ENCODE peak calls at places on chromosomes 2 and 18, in five cellular contexts. J is dorsolateral prefrontal cortex, Z is epithelial cell of esophagus, S is GM20000, T is heart left ventricle. Q is an unnamed sample.

GRCh38 chr2:221981918-221982317 is 316.9 kb downstream of the PAX3 start:
- DNase-seq in T (no peak), J (no peak), S (no peak), Z (no peak), Q (no peak)

GRCh38 chr2:233513953-233514655 is 52.5 kb downstream of the USP40 start:
- DNase-seq in J (no peak), Z (no peak), S (no peak), T (no peak), Q (no peak)

GRCh38 chr2:164785447-164785846 is 56.2 kb downstream of the COBLL1 start:
- DNase-seq in J (no peak), Z (no peak), T (no peak), S (no peak), Q (no peak)

GRCh38 chr2:35714883-35715282 is 640.7 kb upstream of the CRIM1 start:
- DNase-seq in S (no peak), J (no peak), T (no peak), Z (no peak), Q (no peak)

GRCh38 chr2:142180820-142181533 is 50.2 kb upstream of the LRP1B start:
- DNase-seq in Z (peak), S (no peak), J (no peak), T (no peak), Q (peak)

GRCh38 chr2:26612034-26612433 is 29.1 kb downstream of the CIB4 start:
- DNase-seq in T (no peak), S (no peak), Z (no peak), J (no peak), Q (no peak)

GRCh38 chr2:176464886-176465564 is 195.8 kb downstream of the MTX2 start:
- DNase-seq in J (no peak), T (no peak), S (no peak), Z (no peak), Q (peak)

GRCh38 chr2:241011751-241012510 is 13.5 kb downstream of the SNED1 start:
- DNase-seq in Z (no peak), J (peak), S (no peak), T (no peak), Q (peak)

GRCh38 chr2:120741514-120742448 is 6.1 kb downstream of the GLI2 start:
- DNase-seq in S (no peak), T (no peak), Z (no peak), J (no peak), Q (peak)

GRCh38 chr18:1585881-1586488 is 681.3 kb downstream of the ADCYAP1 start:
- DNase-seq in J (no peak), T (no peak), S (peak), Z (peak), Q (no peak)

GRCh38 chr2:170428868-170429267 is 250.9 kb downstream of the MYO3B start:
- DNase-seq in J (no peak), S (no peak), Z (no peak), T (no peak), Q (no peak)

GRCh38 chr2:192194065-192194865 is 468 bp downstream of the TMEFF2 start:
- DNase-seq in J (peak), T (peak), Z (peak), S (peak), Q (peak)

GRCh38 chr2:61911510-61911909 is 6.0 kb downstream of the COMMD1 start:
- DNase-seq in Z (peak), S (no peak), J (no peak), T (no peak), Q (no peak)

GRCh38 chr18:57561728-57562423 is 24.6 kb downstream of the FECH start:
- DNase-seq in J (no peak), S (peak), T (no peak), Z (peak), Q (peak)

GRCh38 chr18:52339891-52340371 is at the start of gene DCC:
- DNase-seq in S (no peak), J (peak), Z (peak), T (peak), Q (peak)

GRCh38 chr2:85325466-85325811 is 2.4 kb downstream of the TGOLN2 start:
- DNase-seq in S (no peak), T (no peak), Z (no peak), J (no peak), Q (no peak)

GRCh38 chr2:85326946-85327756 is 638 bp downstream of the TGOLN2 start:
- DNase-seq in T (peak), J (peak), S (peak), Z (peak), Q (peak)

GRCh38 chr2:85326406-85326945 is 1.3 kb downstream of the TGOLN2 start:
- DNase-seq in T (peak), J (no peak), S (peak), Z (peak), Q (no peak)

GRCh38 chr2:85329181-85329651 is 1.4 kb upstream of the TGOLN2 start:
- DNase-seq in J (no peak), Z (no peak), S (no peak), T (no peak), Q (no peak)

GRCh38 chr2:85327757-85328617 is at the start of gene TGOLN2:
- DNase-seq in Z (peak), T (peak), S (peak), J (peak), Q (peak)
- TF ChIP-seq CTCF in Z (no peak), T (no peak), S (no peak), J (peak), Q (no peak)

GRCh38 chr2:146701183-146701582 is 1143.6 kb upstream of the ACVR2A start:
- DNase-seq in T (no peak), Z (peak), J (no peak), S (no peak), Q (no peak)
- TF ChIP-seq CTCF in T (no peak), Z (no peak), J (no peak), S (no peak), Q (no peak)

DNA sequence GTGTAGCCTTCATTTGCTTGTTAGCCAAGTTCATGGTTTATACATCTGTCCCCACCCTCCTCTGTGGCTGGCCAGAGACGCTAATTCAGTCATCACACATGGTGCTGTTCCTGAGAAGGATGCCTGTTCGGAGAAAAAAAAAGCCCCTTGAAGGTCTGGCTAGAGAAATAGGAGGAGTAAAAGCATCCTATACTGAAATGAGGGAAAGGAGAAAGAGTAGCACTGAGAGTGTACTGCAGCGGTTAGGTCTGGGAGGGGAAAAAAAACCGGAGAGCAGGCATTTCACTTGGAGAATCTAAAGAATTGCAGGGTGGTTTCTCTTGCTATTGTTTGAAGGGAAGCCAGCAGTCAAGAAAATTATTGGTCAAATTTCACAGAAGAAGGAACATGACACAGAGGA is 180.6 kb upstream of the EPAS1 start:
- DNase-seq in S (no peak), T (no peak), J (no peak), Z (no peak), Q (no peak)
- TF ChIP-seq CTCF in S (no peak), T (no peak), J (no peak), Z (no peak), Q (no peak)

GRCh38 chr2:234670804-234671203 is 173.9 kb upstream of the ARL4C start:
- DNase-seq in Z (no peak), J (no peak), T (no peak), S (no peak), Q (peak)

GRCh38 chr2:234671231-234671630 is 174.3 kb upstream of the ARL4C start:
- DNase-seq in Z (no peak), T (no peak), J (no peak), S (no peak), Q (no peak)

GRCh38 chr2:234669001-234669400 is 172.1 kb upstream of the ARL4C start:
- DNase-seq in S (no peak), T (no peak), J (no peak), Z (no peak), Q (no peak)

GRCh38 chr2:234670052-234670451 is 173.2 kb upstream of the ARL4C start:
- DNase-seq in Z (peak), T (no peak), S (no peak), J (no peak), Q (no peak)

DNA sequence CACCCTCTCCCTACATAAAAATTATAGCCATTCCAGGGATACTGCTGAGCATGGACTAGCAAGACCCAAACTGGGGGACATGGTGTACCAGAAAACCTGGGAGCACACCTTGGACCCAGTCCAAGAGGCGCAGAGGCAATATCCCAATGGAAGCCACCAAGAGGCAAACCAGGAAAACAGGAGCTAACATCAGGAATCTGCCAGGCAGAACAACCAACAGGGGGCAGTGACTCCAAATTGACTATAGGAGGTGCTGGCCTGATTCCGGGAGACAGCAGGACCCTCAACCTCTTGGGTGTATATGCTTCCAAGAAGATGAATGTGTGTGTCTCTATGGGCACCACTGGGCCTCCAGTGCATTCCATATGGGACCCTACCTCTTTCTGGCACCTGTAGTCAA is 172.7 kb upstream of the ARL4C start:
- DNase-seq in Z (no peak), J (no peak), T (no peak), S (no peak), Q (no peak)
- TF ChIP-seq CTCF in Z (no peak), J (no peak), T (no peak), S (no peak), Q (peak)

Q was measured in glutamatergic neuron.